ENCODE peak calls at places on chromosome 19, in eight cellular contexts. One of them, this sample, is unnamed.

GRCh38 chr19:47381653-47382279 is 32.7 kb downstream of the DHX34 start:
- DNase-seq in spleen: peak; percentile 95
- DNase-seq in body of pancreas: peak; percentile 17
- DNase-seq in A549: no peak
- DNase-seq in suprapubic skin: no peak
- DNase-seq in HCT116: no peak
- DNase-seq in K562: no peak
- DNase-seq in upper lobe of left lung: no peak
- DNase-seq in this sample: no peak

GRCh38 chr19:3808420-3809143 is 22.4 kb upstream of the MATK start:
- DNase-seq in A549: no peak
- DNase-seq in body of pancreas: no peak
- DNase-seq in HCT116: no peak
- DNase-seq in upper lobe of left lung: peak; percentile 83
- DNase-seq in spleen: peak; percentile 72
- DNase-seq in K562: no peak
- DNase-seq in suprapubic skin: no peak
- DNase-seq in this sample: no peak

GRCh38 chr19:32691952-32692726 is 518 bp downstream of the NUDT19 start:
- DNase-seq in HCT116: no peak
- DNase-seq in upper lobe of left lung: peak; percentile 92
- DNase-seq in body of pancreas: peak; percentile 77
- DNase-seq in suprapubic skin: no peak
- DNase-seq in spleen: peak; percentile 94
- DNase-seq in A549: peak; percentile 85
- DNase-seq in K562: peak; percentile 58
- DNase-seq in this sample: peak; percentile 81

GRCh38 chr19:4597975-4598671 is 38.6 kb upstream of the SEMA6B start:
- DNase-seq in upper lobe of left lung: peak; percentile 59
- DNase-seq in suprapubic skin: no peak
- DNase-seq in body of pancreas: peak; percentile 37
- DNase-seq in spleen: no peak
- DNase-seq in A549: peak; percentile 70
- DNase-seq in HCT116: no peak
- DNase-seq in K562: peak; percentile 97
- DNase-seq in this sample: peak; percentile 61

GRCh38 chr19:33118643-33119042 is 13.3 kb upstream of the WDR88 start:
- DNase-seq in suprapubic skin: no peak
- DNase-seq in HCT116: no peak
- DNase-seq in body of pancreas: no peak
- DNase-seq in K562: no peak
- DNase-seq in A549: no peak
- DNase-seq in upper lobe of left lung: no peak
- DNase-seq in spleen: no peak
- DNase-seq in this sample: no peak

GRCh38 chr19:48351341-48351752 is 12.4 kb downstream of the TMEM143 start:
- DNase-seq in upper lobe of left lung: peak; percentile 84
- DNase-seq in spleen: peak; percentile 93
- DNase-seq in suprapubic skin: no peak
- DNase-seq in body of pancreas: peak; percentile 71
- DNase-seq in HCT116: no peak
- DNase-seq in A549: peak; percentile 82
- DNase-seq in K562: peak; percentile 86
- DNase-seq in this sample: peak; percentile 76

GRCh38 chr19:44955500-44956439 is 590 bp downstream of the CLPTM1 start:
- DNase-seq in HCT116: no peak
- DNase-seq in suprapubic skin: peak; percentile 80
- DNase-seq in K562: no peak
- DNase-seq in A549: no peak
- DNase-seq in upper lobe of left lung: no peak
- DNase-seq in spleen: no peak
- DNase-seq in body of pancreas: no peak
- DNase-seq in this sample: peak; percentile 53

GRCh38 chr19:32406161-32407003 is 812 bp downstream of the DPY19L3 start:
- DNase-seq in upper lobe of left lung: peak; percentile 13
- DNase-seq in spleen: no peak
- DNase-seq in A549: no peak
- DNase-seq in suprapubic skin: no peak
- DNase-seq in K562: no peak
- DNase-seq in body of pancreas: no peak
- DNase-seq in HCT116: peak; percentile 12
- DNase-seq in this sample: no peak

GRCh38 chr19:58307736-58308135 is 2.6 kb downstream of the ERVK3-1 start:
- DNase-seq in spleen: peak; percentile 19
- DNase-seq in K562: no peak
- DNase-seq in suprapubic skin: no peak
- DNase-seq in upper lobe of left lung: no peak
- DNase-seq in body of pancreas: no peak
- DNase-seq in HCT116: no peak
- DNase-seq in A549: no peak
- DNase-seq in this sample: no peak

GRCh38 chr19:42286349-42287016 is 15.4 kb upstream of the PRR19 start:
- DNase-seq in body of pancreas: peak; percentile 65
- DNase-seq in suprapubic skin: peak; percentile 79
- DNase-seq in A549: no peak
- DNase-seq in K562: peak; percentile 66
- DNase-seq in upper lobe of left lung: no peak
- DNase-seq in spleen: peak; percentile 84
- DNase-seq in HCT116: no peak
- DNase-seq in this sample: no peak

GRCh38 chr19:47239610-47240296 is 8.8 kb upstream of the BBC3 start:
- DNase-seq in spleen: peak; percentile 91
- DNase-seq in HCT116: no peak
- DNase-seq in suprapubic skin: no peak
- DNase-seq in upper lobe of left lung: peak; percentile 92
- DNase-seq in A549: no peak
- DNase-seq in body of pancreas: peak; percentile 55
- DNase-seq in K562: no peak
- DNase-seq in this sample: peak; percentile 65

GRCh38 chr19:3514930-3515329 is 8.8 kb downstream of the FZR1 start:
- DNase-seq in K562: no peak
- DNase-seq in spleen: no peak
- DNase-seq in body of pancreas: no peak
- DNase-seq in suprapubic skin: no peak
- DNase-seq in upper lobe of left lung: peak; percentile 64
- DNase-seq in A549: no peak
- DNase-seq in HCT116: no peak
- DNase-seq in this sample: no peak

GRCh38 chr19:32219881-32220552 is 125.4 kb upstream of the ZNF507 start:
- DNase-seq in A549: no peak
- DNase-seq in upper lobe of left lung: no peak
- DNase-seq in body of pancreas: no peak
- DNase-seq in K562: no peak
- DNase-seq in spleen: no peak
- DNase-seq in suprapubic skin: no peak
- DNase-seq in HCT116: no peak
- DNase-seq in this sample: no peak

GRCh38 chr19:10553943-10554381 is 10.3 kb downstream of the ATG4D start:
- DNase-seq in K562: no peak
- DNase-seq in upper lobe of left lung: peak; percentile 74
- DNase-seq in HCT116: no peak
- DNase-seq in suprapubic skin: no peak
- DNase-seq in spleen: peak; percentile 92
- DNase-seq in body of pancreas: peak; percentile 22
- DNase-seq in A549: no peak
- DNase-seq in this sample: no peak

GRCh38 chr19:4506449-4507149 is 11.7 kb downstream of the PLIN4 start:
- DNase-seq in upper lobe of left lung: no peak
- DNase-seq in HCT116: no peak
- DNase-seq in A549: no peak
- DNase-seq in body of pancreas: no peak
- DNase-seq in K562: no peak
- DNase-seq in suprapubic skin: no peak
- DNase-seq in spleen: no peak
- DNase-seq in this sample: no peak

GRCh38 chr19:30546332-30546731 is 174.1 kb downstream of the ZNF536 start:
- DNase-seq in suprapubic skin: no peak
- DNase-seq in A549: no peak
- DNase-seq in HCT116: no peak
- DNase-seq in K562: no peak
- DNase-seq in body of pancreas: no peak
- DNase-seq in upper lobe of left lung: no peak
- DNase-seq in spleen: no peak
- DNase-seq in this sample: no peak

GRCh38 chr19:35000338-35000646 is 169 bp downstream of the GRAMD1A start:
- DNase-seq in spleen: no peak
- DNase-seq in K562: no peak
- DNase-seq in suprapubic skin: no peak
- DNase-seq in HCT116: no peak
- DNase-seq in A549: no peak
- DNase-seq in upper lobe of left lung: no peak
- DNase-seq in body of pancreas: no peak
- DNase-seq in this sample: no peak

GRCh38 chr19:20078696-20079095 is 896 bp downstream of the ZNF90 start:
- DNase-seq in A549: no peak
- DNase-seq in HCT116: no peak
- DNase-seq in spleen: peak; percentile 74
- DNase-seq in upper lobe of left lung: peak; percentile 49
- DNase-seq in body of pancreas: peak; percentile 20
- DNase-seq in suprapubic skin: no peak
- DNase-seq in K562: no peak
- DNase-seq in this sample: peak; percentile 35

GRCh38 chr19:18417250-18418033 is 1.8 kb upstream of the SSBP4 start:
- DNase-seq in A549: peak; percentile 79
- DNase-seq in HCT116: no peak
- DNase-seq in upper lobe of left lung: peak; percentile 93
- DNase-seq in spleen: peak; percentile 93
- DNase-seq in body of pancreas: peak; percentile 75
- DNase-seq in suprapubic skin: peak; percentile 88
- DNase-seq in K562: peak; percentile 80
- DNase-seq in this sample: no peak

GRCh38 chr19:16828990-16829821 is at the start of gene SIN3B:
- DNase-seq in spleen: peak; percentile 96
- DNase-seq in upper lobe of left lung: peak; percentile 97
- DNase-seq in suprapubic skin: peak; percentile 84
- DNase-seq in body of pancreas: peak; percentile 82
- DNase-seq in A549: peak; percentile 92
- DNase-seq in K562: peak; percentile 97
- DNase-seq in HCT116: peak; percentile 83
- DNase-seq in this sample: peak; percentile 96
- TF ChIP-seq POLR2A in spleen: no peak
- TF ChIP-seq POLR2A in upper lobe of left lung: peak; percentile 76
- TF ChIP-seq POLR2A in suprapubic skin: peak; percentile 69
- TF ChIP-seq POLR2A in body of pancreas: no peak
- TF ChIP-seq POLR2A in A549: peak; percentile 81
- TF ChIP-seq POLR2A in K562: no peak
- TF ChIP-seq POLR2A in HCT116: peak; percentile 68
- TF ChIP-seq POLR2A in this sample: peak; percentile 43

DNA sequence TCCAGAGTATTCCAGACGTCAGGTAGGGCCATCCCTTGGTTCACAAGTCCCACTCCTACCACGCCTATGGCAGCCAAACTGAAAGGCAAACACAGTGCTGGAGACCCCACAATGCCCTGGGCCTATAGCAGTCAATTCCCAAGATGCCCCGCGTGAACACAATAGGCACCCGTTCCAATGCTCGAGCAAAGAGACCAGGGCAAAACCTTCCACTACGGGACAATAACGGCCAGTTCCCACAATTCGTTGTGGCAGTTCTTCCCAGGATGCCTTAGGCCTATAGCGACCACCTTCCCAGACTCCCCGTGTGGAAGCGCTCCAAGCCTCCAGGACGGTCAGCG is 538 bp downstream of the ZNF428 start:
- DNase-seq in K562: no peak
- DNase-seq in upper lobe of left lung: no peak
- DNase-seq in spleen: no peak
- DNase-seq in suprapubic skin: no peak
- DNase-seq in body of pancreas: no peak
- DNase-seq in HCT116: no peak
- DNase-seq in A549: peak; percentile 62
- DNase-seq in this sample: peak; percentile 82
- TF ChIP-seq POLR2A in K562: no peak
- TF ChIP-seq POLR2A in upper lobe of left lung: no peak
- TF ChIP-seq POLR2A in spleen: no peak
- TF ChIP-seq POLR2A in suprapubic skin: no peak
- TF ChIP-seq POLR2A in body of pancreas: no peak
- TF ChIP-seq POLR2A in HCT116: no peak
- TF ChIP-seq POLR2A in A549: no peak
- TF ChIP-seq POLR2A in this sample: no peak

GRCh38 chr19:12721656-12722565 is 1.8 kb downstream of the TNPO2 start:
- DNase-seq in HCT116: no peak
- DNase-seq in spleen: peak; percentile 90
- DNase-seq in body of pancreas: peak; percentile 69
- DNase-seq in upper lobe of left lung: peak; percentile 91
- DNase-seq in K562: peak; percentile 89
- DNase-seq in A549: peak; percentile 24
- DNase-seq in suprapubic skin: peak; percentile 88
- DNase-seq in this sample: peak; percentile 90

GRCh38 chr19:12723643-12724426 is at the start of gene TNPO2:
- DNase-seq in HCT116: peak; percentile 24
- DNase-seq in upper lobe of left lung: no peak
- DNase-seq in K562: peak; percentile 69
- DNase-seq in body of pancreas: peak; percentile 61
- DNase-seq in spleen: peak; percentile 89
- DNase-seq in A549: peak; percentile 74
- DNase-seq in suprapubic skin: no peak
- DNase-seq in this sample: peak; percentile 76

GRCh38 chr19:12723383-12723642 is 419 bp downstream of the TNPO2 start:
- DNase-seq in HCT116: no peak
- DNase-seq in spleen: no peak
- DNase-seq in K562: no peak
- DNase-seq in A549: no peak
- DNase-seq in suprapubic skin: no peak
- DNase-seq in upper lobe of left lung: no peak
- DNase-seq in body of pancreas: no peak
- DNase-seq in this sample: peak; percentile 54

GRCh38 chr19:12720851-12721655 is 2.7 kb downstream of the TNPO2 start:
- DNase-seq in upper lobe of left lung: peak; percentile 88
- DNase-seq in spleen: no peak
- DNase-seq in A549: no peak
- DNase-seq in suprapubic skin: no peak
- DNase-seq in K562: peak; percentile 56
- DNase-seq in body of pancreas: peak; percentile 10
- DNase-seq in HCT116: no peak
- DNase-seq in this sample: peak; percentile 52

GRCh38 chr19:12722566-12723382 is 958 bp downstream of the TNPO2 start:
- DNase-seq in body of pancreas: peak; percentile 99
- DNase-seq in suprapubic skin: peak; percentile 100
- DNase-seq in HCT116: peak; percentile 99
- DNase-seq in A549: peak; percentile 99
- DNase-seq in spleen: peak; percentile 98
- DNase-seq in upper lobe of left lung: no peak
- DNase-seq in K562: peak; percentile 90
- DNase-seq in this sample: peak; percentile 99
- TF ChIP-seq POLR2A in body of pancreas: peak; percentile 41
- TF ChIP-seq POLR2A in suprapubic skin: no peak
- TF ChIP-seq POLR2A in HCT116: peak; percentile 54
- TF ChIP-seq POLR2A in A549: peak; percentile 38
- TF ChIP-seq POLR2A in spleen: peak; percentile 66
- TF ChIP-seq POLR2A in upper lobe of left lung: peak; percentile 41
- TF ChIP-seq POLR2A in K562: peak; percentile 85
- TF ChIP-seq POLR2A in this sample: peak; percentile 76

DNA sequence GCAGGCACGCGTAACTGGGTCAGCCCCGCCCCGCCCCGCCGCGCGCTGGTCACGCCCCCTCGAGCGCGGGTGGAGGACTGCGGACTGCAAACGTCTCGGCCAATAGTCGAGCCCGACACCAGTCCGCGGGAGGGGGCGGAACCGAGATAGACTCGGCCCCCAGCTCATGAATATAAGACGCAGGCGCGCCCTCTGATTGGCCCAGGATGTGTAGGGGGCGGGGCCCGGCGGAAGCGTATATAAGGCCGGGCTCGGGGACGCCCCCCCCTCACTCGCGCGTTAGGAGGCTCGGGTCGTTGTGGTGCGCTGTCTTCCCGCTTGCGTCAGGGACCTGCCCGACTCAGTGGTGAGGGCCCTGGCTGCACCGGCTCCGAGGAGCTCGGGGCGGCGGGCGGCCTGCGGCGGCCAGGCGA is at the start of gene CIRBP:
- DNase-seq in K562: peak; percentile 86
- DNase-seq in A549: peak; percentile 98
- DNase-seq in suprapubic skin: peak; percentile 100
- DNase-seq in upper lobe of left lung: peak; percentile 100
- DNase-seq in HCT116: peak; percentile 97
- DNase-seq in spleen: peak; percentile 100
- DNase-seq in body of pancreas: peak; percentile 100
- DNase-seq in this sample: peak; percentile 100
- TF ChIP-seq POLR2A in K562: peak; percentile 99
- TF ChIP-seq POLR2A in A549: peak; percentile 92
- TF ChIP-seq POLR2A in suprapubic skin: peak; percentile 99
- TF ChIP-seq POLR2A in upper lobe of left lung: peak; percentile 99
- TF ChIP-seq POLR2A in HCT116: peak; percentile 97
- TF ChIP-seq POLR2A in spleen: peak; percentile 98
- TF ChIP-seq POLR2A in body of pancreas: peak; percentile 98
- TF ChIP-seq POLR2A in this sample: peak; percentile 98